ENCODE peak calls at places on chromosomes 2 and 18, in five cellular contexts. O is GM12865, T is NCI-H2081 treated with DMSO at 0.1 percent for 48 hours, A is Kasumi-1, S is NCI-H1092. K is an unnamed sample.
A peak's percentile ranks its signal among the peaks of the same experiment; 100 is the strongest.

GRCh38 chr2:223976635-223977226 is 19.5 kb downstream of the MRPL44 start:
- DNase-seq in O (no peak), S (no peak), T (no peak), A (no peak), K (peak; percentile 83)

GRCh38 chr2:235812185-235812670 is 318.4 kb downstream of the AGAP1 start:
- DNase-seq in A (no peak), T (no peak), S (no peak), O (no peak), K (no peak)

GRCh38 chr2:176392125-176392704 is 123.0 kb downstream of the MTX2 start:
- DNase-seq in A (no peak), O (no peak), S (no peak), T (no peak), K (no peak)

GRCh38 chr2:67880291-67880761 is 182.5 kb downstream of the C1D start:
- DNase-seq in O (no peak), S (no peak), A (no peak), T (no peak), K (peak; percentile 82)

GRCh38 chr2:240518981-240519380 is 38.8 kb downstream of the ANKMY1 start:
- DNase-seq in O (no peak), A (no peak), S (no peak), T (no peak), K (no peak)

GRCh38 chr2:63571291-63571690 is 17.0 kb downstream of the WDPCP start:
- DNase-seq in O (no peak), T (no peak), S (no peak), A (no peak), K (no peak)

GRCh38 chr18:22188551-22189267 is 19.3 kb downstream of the GATA6 start:
- DNase-seq in S (no peak), O (no peak), A (no peak), T (no peak), K (no peak)

GRCh38 chr2:133431289-133431688 is 137.0 kb downstream of the NCKAP5 start:
- DNase-seq in O (no peak), A (no peak), S (no peak), T (no peak), K (no peak)

GRCh38 chr2:64636105-64636873 is 17.4 kb downstream of the SERTAD2 start:
- DNase-seq in S (no peak), A (peak; percentile 79), O (peak; percentile 89), T (no peak), K (no peak)

GRCh38 chr18:34744569-34744968 is 34.5 kb downstream of the DTNA start:
- DNase-seq in A (no peak), T (no peak), S (no peak), O (no peak), K (no peak)

GRCh38 chr2:177093384-177093783 is 119.2 kb upstream of the HNRNPA3 start:
- DNase-seq in T (no peak), S (no peak), A (no peak), O (no peak), K (no peak)

GRCh38 chr2:171260471-171261424 is 100.1 kb upstream of the TLK1 start:
- DNase-seq in A (peak; percentile 94), O (peak; percentile 57), S (no peak), T (no peak), K (no peak)

GRCh38 chr2:41167014-41167413 is 715.1 kb upstream of the SLC8A1 start:
- DNase-seq in O (no peak), S (no peak), T (no peak), A (no peak), K (no peak)

GRCh38 chr2:119491776-119492525 is 32.3 kb downstream of the SCTR start:
- DNase-seq in S (no peak), O (no peak), A (no peak), T (no peak), K (peak; percentile 55)

GRCh38 chr2:55103039-55103438 is 52.8 kb upstream of the RTN4 start:
- DNase-seq in T (no peak), S (no peak), A (peak; percentile 21), O (no peak), K (peak; percentile 55)

GRCh38 chr2:149926149-149926548 is 338.6 kb upstream of the MMADHC start:
- DNase-seq in T (no peak), S (no peak), A (no peak), O (no peak), K (no peak)

K was measured in dermis microvascular lymphatic vessel endothelial cell.